ENCODE peak calls at places on chromosome 7, in nine cellular contexts. B is CD4-positive, alpha-beta memory T cell; F is fibroblast of lung; L is cardiac muscle cell; X is CD4-positive, CD25-positive, alpha-beta regulatory T cell; J is heart left ventricle; P is Peyer's patch; O is psoas muscle; D is naive thymus-derived CD4-positive, alpha-beta T cell. M is an unnamed sample.
A peak's percentile ranks its signal among the peaks of the same experiment; 100 is the strongest.

GRCh38 chr7:44541-44896 is 147.9 kb upstream of the FAM20C start:
- DNase-seq in B (no peak), X (no peak), F (no peak), P (peak; percentile 22), L (no peak), J (peak; percentile 1), O (no peak), D (no peak), M (no peak)

GRCh38 chr7:108805808-108806397 is 236.2 kb downstream of the DNAJB9 start:
- DNase-seq in J (no peak), O (no peak), D (no peak), X (no peak), F (peak; percentile 20), B (no peak), L (peak; percentile 64), P (no peak), M (no peak)

GRCh38 chr7:134891262-134892001 is 94.9 kb upstream of the AGBL3 start:
- DNase-seq in P (peak; percentile 65), D (no peak), X (no peak), B (no peak), L (peak; percentile 98), O (peak; percentile 78), F (peak; percentile 96), J (peak; percentile 88), M (peak; percentile 83)

GRCh38 chr7:139875821-139876241 is 46.8 kb downstream of the TBXAS1 start:
- DNase-seq in O (no peak), J (no peak), B (no peak), P (no peak), X (no peak), L (no peak), F (no peak), D (no peak), M (no peak)

GRCh38 chr7:100585511-100586265 is at the start of gene LRCH4:
- DNase-seq in D (peak; percentile 72), O (peak; percentile 74), X (no peak), F (no peak), L (no peak), P (peak; percentile 85), J (peak; percentile 49), B (peak; percentile 72), M (no peak)

GRCh38 chr7:157276091-157276561 is 60.7 kb upstream of the DNAJB6 start:
- DNase-seq in J (no peak), L (no peak), F (no peak), B (no peak), X (no peak), P (peak; percentile 42), O (no peak), D (no peak), M (no peak)

GRCh38 chr7:37405128-37405527 is 43.5 kb downstream of the ELMO1 start:
- DNase-seq in O (no peak), P (no peak), D (no peak), X (no peak), J (no peak), L (no peak), B (no peak), F (no peak), M (no peak)

GRCh38 chr7:74222851-74223710 is 13.3 kb downstream of the LAT2 start:
- DNase-seq in F (no peak), L (no peak), X (no peak), J (no peak), P (no peak), O (no peak), B (no peak), D (no peak), M (no peak)

GRCh38 chr7:116864084-116864483 is 1.7 kb downstream of the CAPZA2 start:
- DNase-seq in J (no peak), F (peak; percentile 27), P (no peak), L (no peak), O (no peak), D (no peak), B (no peak), X (no peak), M (no peak)
- H3K4me3 ChIP-seq in J (peak overlapping the region; percentile 98), F (peak overlapping the region; percentile 90), P (no peak overlapping the region), L (peak overlapping the region; percentile 80), O (peak overlapping the region; percentile 94), D (peak overlapping the region; percentile 73), B (peak overlapping the region; percentile 72), X (peak overlapping the region; percentile 97), M (peak overlapping the region; percentile 95)

GRCh38 chr7:45027774-45028114 is 27.7 kb downstream of the CCM2 start:
- DNase-seq in F (no peak), L (no peak), J (no peak), P (no peak), D (no peak), B (no peak), X (no peak), O (no peak), M (no peak)

GRCh38 chr7:45026984-45027773 is 27.2 kb downstream of the CCM2 start:
- DNase-seq in X (peak; percentile 78), O (no peak), J (no peak), L (peak; percentile 38), F (peak; percentile 14), P (peak; percentile 58), B (peak; percentile 67), D (peak; percentile 71), M (no peak)

GRCh38 chr7:45028138-45028919 is 28.3 kb downstream of the CCM2 start:
- DNase-seq in P (no peak), D (peak; percentile 20), L (no peak), B (no peak), X (no peak), J (no peak), O (no peak), F (no peak), M (no peak)

GRCh38 chr7:45031829-45032228 is 31.8 kb downstream of the CCM2 start:
- DNase-seq in P (no peak), O (no peak), J (no peak), B (no peak), X (no peak), F (no peak), D (no peak), L (no peak), M (no peak)

DNA sequence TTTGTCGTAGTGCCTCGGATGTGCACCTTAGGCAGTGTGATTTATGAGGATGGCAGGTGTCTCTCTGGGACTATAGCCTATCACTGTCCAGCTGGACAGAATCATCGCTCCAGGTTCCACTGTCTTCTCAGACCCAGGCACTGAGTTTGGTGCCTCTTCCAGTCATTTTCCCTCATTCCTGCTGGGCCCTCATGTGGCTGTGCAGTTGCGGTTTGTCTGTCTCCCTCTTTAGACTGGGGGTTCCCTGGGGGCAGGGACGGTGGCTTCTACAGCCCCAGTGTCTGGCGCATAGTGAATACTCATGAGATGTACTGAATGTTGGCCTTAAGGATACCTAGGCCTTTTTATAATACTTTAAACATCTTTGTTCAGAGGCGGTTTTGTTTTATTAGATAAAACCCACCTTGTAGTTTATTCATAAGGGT is 28.9 kb downstream of the CCM2 start:
- DNase-seq in O (no peak), B (no peak), X (no peak), J (no peak), F (no peak), P (no peak), L (no peak), D (no peak), M (no peak)
- H3K4me1 ChIP-seq in O (peaks cover 10% of the 10 kb centered on the region), B (peaks cover 90% of the 10 kb centered on the region), X (peaks cover 81% of the 10 kb centered on the region), J (peaks cover 7% of the 10 kb centered on the region), F (peaks cover 3% of the 10 kb centered on the region), P (no peaks in the 10 kb centered on the region), L (no peaks in the 10 kb centered on the region), D (peaks cover 74% of the 10 kb centered on the region), M (no peaks in the 10 kb centered on the region)

GRCh38 chr7:24826662-24827020 is 69.4 kb upstream of the GSDME start:
- DNase-seq in D (peak; percentile 40), P (no peak), J (no peak), X (peak; percentile 52), F (peak; percentile 77), B (peak; percentile 41), L (no peak), O (no peak), M (no peak)
- H3K27ac ChIP-seq in D (peak overlapping the region; percentile 57), P (peak overlapping the region; percentile 92), J (no peak overlapping the region), X (peak overlapping the region; percentile 61), F (no peak overlapping the region), B (peak overlapping the region; percentile 45), L (no peak overlapping the region), O (no peak overlapping the region), M (no peak overlapping the region)

GRCh38 chr7:4681922-4682620 is at the start of gene FOXK1:
- DNase-seq in P (peak; percentile 86), L (peak; percentile 86), X (peak; percentile 80), B (peak; percentile 80), D (peak; percentile 79), O (peak; percentile 82), F (peak; percentile 65), J (peak; percentile 86), M (peak; percentile 92)

GRCh38 chr7:4683043-4683883 is 1.2 kb downstream of the FOXK1 start:
- DNase-seq in O (no peak), J (peak; percentile 55), L (no peak), P (peak; percentile 54), X (no peak), D (no peak), B (no peak), F (no peak), M (peak; percentile 58)

GRCh38 chr7:4682621-4683042 is 537 bp downstream of the FOXK1 start:
- DNase-seq in L (peak; percentile 52), F (peak; percentile 60), J (peak; percentile 53), D (peak; percentile 29), X (peak; percentile 28), P (peak; percentile 77), O (peak; percentile 57), B (peak; percentile 29), M (peak; percentile 85)

GRCh38 chr7:4683884-4684565 is 1.9 kb downstream of the FOXK1 start:
- DNase-seq in D (peak; percentile 49), P (peak; percentile 73), B (peak; percentile 48), X (peak; percentile 55), L (peak; percentile 64), F (peak; percentile 72), J (peak; percentile 75), O (peak; percentile 58), M (peak; percentile 72)

GRCh38 chr7:4684826-4685225 is 2.7 kb downstream of the FOXK1 start:
- DNase-seq in B (no peak), F (no peak), J (no peak), L (no peak), X (no peak), D (no peak), P (no peak), O (no peak), M (peak; percentile 20)
- H3K4me3 ChIP-seq in B (peak overlapping the region; percentile 59), F (peak overlapping the region; percentile 83), J (peak overlapping the region; percentile 92), L (peak overlapping the region; percentile 97), X (peak overlapping the region; percentile 75), D (peak overlapping the region; percentile 75), P (no peak overlapping the region), O (peak overlapping the region; percentile 95), M (peak overlapping the region; percentile 80)

DNA sequence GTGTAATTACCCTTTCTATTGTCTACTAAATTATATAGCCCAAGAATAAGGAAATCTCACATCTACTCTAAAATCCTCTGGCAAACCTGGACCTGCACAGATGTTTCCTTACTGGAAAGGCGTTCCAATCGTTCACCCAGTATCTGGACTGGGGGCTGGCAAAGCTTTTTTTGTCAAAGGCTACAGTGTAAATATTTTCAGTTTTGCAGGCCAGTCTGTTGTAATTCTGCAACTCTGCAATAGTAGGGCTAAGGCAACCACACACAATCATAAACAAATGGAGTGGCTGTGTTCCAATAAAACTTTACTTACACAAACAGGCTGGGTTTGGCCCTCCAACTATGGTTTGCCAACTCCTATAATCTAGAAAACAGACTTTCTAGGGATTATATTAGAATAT is 56.2 kb downstream of the GLI3 start:
- DNase-seq in D (no peak), B (no peak), L (peak; percentile 46), O (no peak), X (no peak), F (no peak), P (no peak), J (no peak), M (no peak)
- H3K4me1 ChIP-seq in D (no peaks in the 10 kb centered on the region), B (no peaks in the 10 kb centered on the region), L (peaks cover 6% of the 10 kb centered on the region), O (no peaks in the 10 kb centered on the region), X (no peaks in the 10 kb centered on the region), F (no peaks in the 10 kb centered on the region), P (no peaks in the 10 kb centered on the region), J (peaks cover 9% of the 10 kb centered on the region), M (no peaks in the 10 kb centered on the region)